ENCODE peak calls at places on chromosomes 4 and X, in seven cellular contexts. M is A549, P is SK-N-SH, I is H1, J is HepG2, U is GM12878, T is K562. E is an unnamed sample. For H3K9me3, the result is how much of the 10 kb centered on the place peaks cover.

GRCh38 chrX:25175743-25176142 is 160.0 kb upstream of the ARX start:
- DNase-seq in T (no peak), J (no peak), M (no peak), P (no peak), I (no peak), U (no peak), E (no peak)

GRCh38 chr4:7217453-7218310 is 25.3 kb downstream of the SORCS2 start:
- DNase-seq in U (no peak), P (no peak), M (no peak), T (no peak), J (no peak), I (no peak), E (no peak)

GRCh38 chrX:15679246-15679645 is 14.6 kb upstream of the CLTRN start:
- DNase-seq in M (no peak), P (no peak), T (no peak), J (no peak), U (no peak), I (no peak), E (no peak)

GRCh38 chr4:94444771-94445170 is 7.0 kb upstream of the PDLIM5 start:
- DNase-seq in J (no peak), I (no peak), P (no peak), U (no peak), M (no peak), T (no peak), E (no peak)

GRCh38 chr4:100797791-100798190 is 280.0 kb upstream of the EMCN start:
- DNase-seq in P (no peak), T (no peak), I (no peak), U (no peak), M (no peak), J (no peak), E (no peak)

GRCh38 chr4:152778656-152779512 is 646 bp downstream of the TIGD4 start:
- DNase-seq in T (no peak), I (no peak), J (peak), P (peak), M (peak), U (no peak), E (peak)

GRCh38 chrX:130834149-130834548 is 68.9 kb downstream of the ENOX2 start:
- DNase-seq in J (no peak), M (no peak), U (no peak), T (no peak), P (no peak), I (no peak), E (peak)

GRCh38 chr4:7832331-7832730 is 107.3 kb downstream of the AFAP1 start:
- DNase-seq in P (no peak), T (no peak), U (no peak), J (no peak), I (no peak), M (no peak), E (no peak)

GRCh38 chr4:54497947-54498346 is 159.8 kb upstream of the KIT start:
- DNase-seq in T (no peak), M (no peak), U (no peak), P (no peak), I (no peak), J (no peak), E (no peak)

GRCh38 chr4:159071178-159071968 is 31.5 kb upstream of the RAPGEF2 start:
- DNase-seq in T (no peak), M (no peak), P (no peak), J (peak), I (no peak), U (no peak), E (peak)

GRCh38 chr4:140735317-140735716 is 20.9 kb downstream of the TBC1D9 start:
- DNase-seq in I (no peak), T (no peak), M (no peak), J (no peak), P (no peak), U (no peak), E (no peak)

GRCh38 chrX:136162827-136163427 is 15.6 kb downstream of the FHL1 start:
- DNase-seq in T (peak), M (peak), P (peak), J (peak), I (peak), U (no peak), E (peak)

GRCh38 chr4:169225812-169226211 is 44.9 kb downstream of the SH3RF1 start:
- DNase-seq in T (no peak), J (no peak), I (no peak), U (no peak), P (no peak), M (no peak), E (peak)

GRCh38 chrX:10617186-10617963 is 3.0 kb downstream of the MID1 start:
- DNase-seq in P (no peak), M (no peak), T (no peak), I (no peak), U (no peak), J (no peak), E (no peak)

GRCh38 chrX:9285342-9285771 is 179.5 kb upstream of the TBL1X start:
- DNase-seq in P (no peak), M (no peak), U (no peak), J (no peak), T (no peak), I (no peak), E (peak)

GRCh38 chr4:845836-846251 is 19.9 kb upstream of the CPLX1 start:
- DNase-seq in M (no peak), I (no peak), P (no peak), J (no peak), U (no peak), T (no peak), E (no peak)

GRCh38 chrX:71492086-71493065 is 40.5 kb upstream of the OGT start:
- DNase-seq in J (no peak), P (peak), T (no peak), U (no peak), M (peak), I (no peak), E (peak)

DNA sequence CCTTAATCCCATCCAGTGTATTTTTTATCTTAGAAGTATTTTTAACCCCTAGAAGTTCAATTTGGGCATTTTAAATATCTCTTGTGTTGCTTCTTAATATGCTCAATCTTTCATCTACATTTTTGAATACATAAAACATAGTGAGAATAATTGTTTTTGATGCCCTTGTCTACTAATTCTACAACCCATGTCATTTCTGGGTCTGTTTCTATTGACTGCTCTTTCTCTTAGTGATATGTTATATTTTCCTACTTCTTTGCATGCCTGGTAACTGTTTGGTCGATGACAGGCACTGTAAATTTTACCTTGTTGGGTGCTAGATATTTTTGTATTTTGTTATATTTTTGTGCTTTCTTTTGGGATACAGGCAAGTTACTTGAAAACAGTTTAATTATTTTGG is 56.3 kb downstream of the CYTL1 start:
- DNase-seq in J (no peak), U (no peak), P (no peak), T (no peak), I (no peak), M (no peak), E (no peak)
- H3K9me3 ChIP-seq in J (under half), U (under half), P (under half), T (under half), I (under half), M (under half), E (under half)

DNA sequence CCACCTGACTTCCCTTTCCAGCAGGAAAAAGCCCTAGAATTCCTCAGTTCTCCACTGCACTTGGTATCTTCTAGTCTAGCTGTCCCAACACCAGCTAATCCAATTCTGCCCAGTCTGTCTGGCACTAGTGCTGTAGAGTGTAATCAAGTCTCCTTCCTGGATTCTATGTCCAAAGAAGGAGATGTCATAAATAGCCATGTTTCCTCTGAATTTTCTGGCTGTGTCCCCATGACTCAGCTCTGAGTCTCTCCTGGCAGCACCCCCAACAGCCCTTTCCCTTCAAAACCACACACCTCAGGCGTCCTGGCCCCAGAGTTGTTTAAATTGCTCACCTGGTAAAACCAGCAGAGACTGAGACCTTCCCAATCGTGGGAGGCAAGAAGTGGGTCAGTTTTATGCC is 197.2 kb downstream of the GRXCR1 start:
- DNase-seq in J (no peak), P (no peak), I (no peak), M (no peak), U (no peak), T (no peak), E (no peak)
- TF ChIP-seq MAX in J (no peak), P (no peak), I (no peak), M (no peak), U (no peak), T (no peak), E (no peak)

DNA sequence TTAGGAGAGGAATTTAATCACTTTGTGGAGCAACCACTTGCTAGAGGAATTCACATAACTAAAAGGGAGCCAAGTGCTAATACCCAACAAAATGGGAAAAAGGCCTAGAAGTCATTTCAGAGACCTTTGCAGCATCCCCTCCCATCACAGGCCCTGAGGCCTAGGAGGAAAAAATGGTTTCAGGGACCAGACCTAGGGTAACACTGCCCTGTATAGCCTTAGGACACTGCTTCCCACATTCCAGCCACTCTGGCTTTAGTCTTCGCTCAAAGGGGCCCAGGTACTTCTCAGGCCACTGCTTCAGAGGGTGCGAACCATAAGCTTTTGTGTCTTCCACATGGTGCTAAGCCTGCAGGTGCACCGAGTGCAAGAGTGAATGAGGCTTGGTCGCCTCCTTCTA is 19.1 kb downstream of the SPANXN2 start:
- DNase-seq in J (no peak), I (no peak), P (no peak), T (no peak), M (no peak), U (no peak), E (no peak)
- H3K9me3 ChIP-seq in J (half or more), I (under half), P (under half), T (under half), M (under half), U (under half), E (under half)

GRCh38 chr4:99180367-99181169 is 36.5 kb upstream of the ADH4 start:
- DNase-seq in J (no peak), I (no peak), P (no peak), U (no peak), T (no peak), M (no peak), E (no peak)
- TF ChIP-seq MAX in J (no peak), I (no peak), P (no peak), U (no peak), T (no peak), M (no peak), E (no peak)

GRCh38 chr4:90443231-90443630 is 316.0 kb downstream of the CCSER1 start:
- DNase-seq in J (no peak), T (no peak), I (no peak), M (no peak), P (no peak), U (no peak), E (no peak)

GRCh38 chr4:90445380-90445779 is 318.2 kb downstream of the CCSER1 start:
- DNase-seq in P (no peak), I (no peak), J (no peak), T (no peak), M (no peak), U (no peak), E (peak)

GRCh38 chr4:90441770-90442169 is 314.6 kb downstream of the CCSER1 start:
- DNase-seq in M (no peak), P (no peak), I (no peak), T (no peak), U (no peak), J (no peak), E (no peak)

GRCh38 chr4:90444904-90445303 is 317.7 kb downstream of the CCSER1 start:
- DNase-seq in J (no peak), P (no peak), M (no peak), T (no peak), U (no peak), I (no peak), E (no peak)

GRCh38 chr4:90442619-90443018 is 315.4 kb downstream of the CCSER1 start:
- DNase-seq in I (no peak), U (no peak), P (no peak), J (no peak), M (no peak), T (no peak), E (no peak)
- H3K9me3 ChIP-seq in I (under half), U (under half), P (under half), J (under half), M (under half), T (under half), E (under half)

DNA sequence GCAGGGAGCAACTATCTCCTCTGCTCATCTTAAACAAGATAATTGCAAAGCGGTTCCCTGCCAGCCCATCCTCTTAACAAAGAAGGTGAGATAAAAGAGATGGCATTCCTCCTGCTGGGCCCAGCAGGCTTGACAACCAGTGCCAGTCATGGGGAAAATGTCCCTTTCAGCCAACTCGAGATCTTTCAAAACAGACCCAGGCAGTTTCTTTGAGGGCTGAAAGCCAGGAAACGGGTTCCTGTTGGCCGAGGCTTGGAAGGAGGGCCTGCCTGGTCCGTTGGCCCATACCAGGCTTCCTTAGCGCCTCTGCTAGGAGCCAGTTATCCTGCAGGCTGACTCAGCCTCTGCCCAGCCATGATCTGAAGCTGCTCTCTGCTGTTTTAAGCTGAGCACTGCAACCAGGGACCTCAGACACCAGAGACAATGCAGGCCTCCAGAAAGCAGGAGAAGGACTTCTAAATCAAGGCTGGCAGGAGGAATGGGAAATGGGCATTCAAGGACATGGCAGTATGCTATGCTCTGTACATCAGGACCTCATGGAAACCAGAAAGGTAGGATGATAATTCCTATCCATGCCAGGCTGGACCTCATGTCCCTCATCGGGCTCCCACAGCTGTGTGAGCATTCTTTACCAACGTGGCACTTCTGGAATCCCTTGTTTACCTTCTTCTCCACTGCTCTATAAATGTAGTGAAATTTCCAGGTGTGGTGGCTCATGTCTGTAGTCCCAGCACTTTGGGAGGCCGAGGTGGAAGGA is 42.4 kb upstream of the SLC2A9 start:
- DNase-seq in T (no peak), U (no peak), M (no peak), I (peak), J (peak), P (no peak), E (peak)
- TF ChIP-seq MAX in T (no peak), U (no peak), M (no peak), I (no peak), J (peak), P (no peak), E (no peak)